ENCODE peak calls at places on chromosomes 6 and 20, in six cellular contexts. N is Calu3; S is astrocyte of the spinal cord; O is coronary artery; W is NCI-H2171 treated with DMSO at 0.1 percent for 48 hours; J is activated effector memory CD4-positive, alpha-beta T cell treated with anti-CD3 and anti-CD28 coated beads, Interleukin-2, amount 50 U/mL, for 16 hours. D is an unnamed sample.
A peak's percentile ranks its signal among the peaks of the same experiment; 100 is the strongest.

GRCh38 chr6:28211840-28212509 is 13.1 kb upstream of the ZSCAN9 start:
- DNase-seq in N (peak; percentile 17), S (no peak), O (no peak), W (no peak), J (no peak), D (peak; percentile 54)

GRCh38 chr20:31569163-31570020 is 35.7 kb upstream of the ID1 start:
- DNase-seq in N (peak; percentile 85), S (peak; percentile 54), O (no peak), W (peak; percentile 73), J (peak; percentile 86), D (peak; percentile 81)

GRCh38 chr6:109379706-109380105 is 2.6 kb downstream of the CD164 start:
- DNase-seq in N (no peak), S (peak; percentile 22), O (no peak), W (no peak), J (no peak), D (no peak)

GRCh38 chr6:170063851-170064617 is 226.8 kb downstream of the DLL1 start:
- DNase-seq in N (no peak), S (no peak), O (peak; percentile 60), W (no peak), J (peak; percentile 30), D (no peak)

GRCh38 chr6:158757753-158758090 is 61.4 kb downstream of the EZR start:
- DNase-seq in N (no peak), S (no peak), O (peak; percentile 61), W (no peak), J (no peak), D (peak; percentile 43)

GRCh38 chr20:31590717-31591225 is 14.3 kb upstream of the ID1 start:
- DNase-seq in N (no peak), S (no peak), O (no peak), W (no peak), J (no peak), D (no peak)

GRCh38 chr6:39327516-39327915 is 5.0 kb upstream of the KCNK16 start:
- DNase-seq in N (no peak), S (no peak), O (no peak), W (no peak), J (no peak), D (no peak)

GRCh38 chr20:24918579-24919566 is 30.2 kb upstream of the CST7 start:
- DNase-seq in N (no peak), S (no peak), O (no peak), W (peak; percentile 19), J (no peak), D (no peak)

GRCh38 chr6:155738602-155739001 is 283.0 kb upstream of the NOX3 start:
- DNase-seq in N (no peak), S (no peak), O (no peak), W (no peak), J (no peak), D (no peak)

GRCh38 chr6:53302678-53303360 is 45.9 kb downstream of the ELOVL5 start:
- DNase-seq in N (no peak), S (peak; percentile 88), O (no peak), W (no peak), J (no peak), D (no peak)

GRCh38 chr20:32357869-32358631 is at the start of gene ASXL1:
- DNase-seq in N (peak; percentile 100), S (peak; percentile 99), O (peak; percentile 97), W (peak; percentile 99), J (peak; percentile 98), D (peak; percentile 100)

GRCh38 chr6:125111219-125111983 is 42.2 kb upstream of the TPD52L1 start:
- DNase-seq in N (no peak), S (no peak), O (no peak), W (no peak), J (no peak), D (no peak)

GRCh38 chr6:53492860-53493634 is 51.9 kb downstream of the GCLC start:
- DNase-seq in N (no peak), S (peak; percentile 81), O (no peak), W (peak; percentile 77), J (peak; percentile 68), D (no peak)

GRCh38 chr6:28615955-28616747 is 90.5 kb downstream of the GPX5 start:
- DNase-seq in N (no peak), S (no peak), O (no peak), W (no peak), J (no peak), D (peak; percentile 71)

GRCh38 chr6:223763-224162 is 68.5 kb upstream of the DUSP22 start:
- DNase-seq in N (no peak), S (peak; percentile 35), O (no peak), W (no peak), J (no peak), D (no peak)

GRCh38 chr6:145539831-145540230 is 195.5 kb downstream of the EPM2A start:
- DNase-seq in N (no peak), S (peak; percentile 41), O (no peak), W (no peak), J (no peak), D (no peak)

GRCh38 chr6:119445666-119446622 is 96.4 kb upstream of the MAN1A1 start:
- DNase-seq in N (peak; percentile 27), S (peak; percentile 92), O (no peak), W (no peak), J (no peak), D (no peak)

GRCh38 chr6:148885154-148885870 is 138.5 kb downstream of the UST start:
- DNase-seq in N (no peak), S (peak; percentile 89), O (no peak), W (peak; percentile 74), J (no peak), D (no peak)

GRCh38 chr6:8958894-8959511 is 523.7 kb upstream of the SLC35B3 start:
- DNase-seq in N (no peak), S (peak; percentile 27), O (no peak), W (no peak), J (no peak), D (no peak)

GRCh38 chr6:19554356-19555225 is 282.6 kb upstream of the ID4 start:
- DNase-seq in N (no peak), S (no peak), O (no peak), W (peak; percentile 100), J (no peak), D (no peak)

GRCh38 chr20:16615199-16615598 is 42.0 kb upstream of the KIF16B start:
- DNase-seq in N (no peak), S (peak; percentile 55), O (no peak), W (peak; percentile 26), J (no peak), D (no peak)

GRCh38 chr6:75143186-75143585 is 62.7 kb downstream of the COL12A1 start:
- DNase-seq in N (no peak), S (peak; percentile 88), O (no peak), W (no peak), J (no peak), D (no peak)

GRCh38 chr6:38241200-38241599 is 398.5 kb downstream of the BTBD9 start:
- DNase-seq in N (no peak), S (no peak), O (no peak), W (no peak), J (no peak), D (no peak)

GRCh38 chr20:50510706-50511401 is 671 bp downstream of the PTPN1 start:
- DNase-seq in N (peak; percentile 38), S (no peak), O (no peak), W (no peak), J (no peak), D (peak; percentile 58)

GRCh38 chr6:15441215-15441868 is 195.5 kb downstream of the JARID2 start:
- DNase-seq in N (peak; percentile 39), S (peak; percentile 65), O (no peak), W (peak; percentile 77), J (no peak), D (no peak)

GRCh38 chr20:25295386-25296093 is 47.7 kb downstream of the PYGB start:
- DNase-seq in N (no peak), S (no peak), O (peak; percentile 83), W (no peak), J (no peak), D (no peak)

GRCh38 chr6:112743343-112743742 is 396.2 kb downstream of the RFPL4B start:
- DNase-seq in N (no peak), S (peak; percentile 10), O (no peak), W (no peak), J (no peak), D (no peak)

GRCh38 chr20:21396921-21397340 is 395 bp downstream of the NKX2-4 start:
- DNase-seq in N (no peak), S (no peak), O (no peak), W (no peak), J (peak; percentile 64), D (peak; percentile 64)

GRCh38 chr20:34473262-34473883 is 42.8 kb upstream of the DYNLRB1 start:
- DNase-seq in N (peak; percentile 80), S (peak; percentile 23), O (no peak), W (peak; percentile 39), J (peak; percentile 66), D (peak; percentile 59)

GRCh38 chr6:106825156-106825555 is 149.4 kb downstream of the CD24 start:
- DNase-seq in N (no peak), S (no peak), O (no peak), W (no peak), J (no peak), D (no peak)

GRCh38 chr20:48454721-48455490 is 372.9 kb downstream of the PREX1 start:
- DNase-seq in N (no peak), S (no peak), O (no peak), W (peak; percentile 33), J (no peak), D (no peak)

GRCh38 chr20:8357703-8358102 is 225.6 kb downstream of the PLCB1 start:
- DNase-seq in N (no peak), S (peak; percentile 5), O (no peak), W (no peak), J (no peak), D (no peak)